ENCODE peak calls at places on chromosomes 6 and 20, in five cellular contexts. K, P, E, T and A are unnamed samples.
A peak's percentile ranks its signal among the peaks of the same experiment; 100 is the strongest.

GRCh38 chr20:44208770-44209169 is 1.8 kb downstream of the OSER1 start:
- DNase-seq in P (peak; percentile 36), T (no peak), E (no peak), K (no peak), A (no peak)

GRCh38 chr20:17867546-17867945 is 101.0 kb downstream of the SNX5 start:
- DNase-seq in P (no peak), E (no peak), K (no peak), T (no peak), A (no peak)

GRCh38 chr6:134363323-134364039 is 45.6 kb upstream of the SGK1 start:
- DNase-seq in E (no peak), K (no peak), P (no peak), T (no peak), A (no peak)

GRCh38 chr6:53417141-53417540 is 68.4 kb upstream of the ELOVL5 start:
- DNase-seq in E (no peak), P (no peak), K (no peak), T (no peak), A (no peak)

GRCh38 chr20:12723811-12724210 is 285.0 kb upstream of the SPTLC3 start:
- DNase-seq in P (no peak), K (no peak), T (no peak), E (no peak), A (no peak)

GRCh38 chr6:157099912-157100593 is 223.3 kb downstream of the TMEM242 start:
- DNase-seq in P (no peak), T (no peak), E (no peak), K (no peak), A (no peak)

GRCh38 chr20:44017211-44017610 is 102.6 kb downstream of the TOX2 start:
- DNase-seq in T (no peak), K (no peak), E (no peak), P (no peak), A (no peak)

GRCh38 chr6:38212579-38212978 is 393.1 kb downstream of the ZFAND3 start:
- DNase-seq in K (no peak), T (no peak), E (no peak), P (peak; percentile 34), A (no peak)

GRCh38 chr20:4233520-4233919 is 218.2 kb upstream of the RNF24 start:
- DNase-seq in T (no peak), P (no peak), E (no peak), K (no peak), A (no peak)

GRCh38 chr6:41917528-41917927 is 3.4 kb downstream of the MED20 start:
- DNase-seq in P (peak; percentile 85), K (no peak), E (no peak), T (no peak), A (no peak)

GRCh38 chr6:111076024-111076680 is 11.2 kb upstream of the SLC16A10 start:
- DNase-seq in P (no peak), K (no peak), T (no peak), E (no peak), A (no peak)

GRCh38 chr20:3710703-3711417 is 1.5 kb downstream of the SIGLEC1 start:
- DNase-seq in E (peak; percentile 68), T (peak; percentile 65), K (peak; percentile 88), P (peak; percentile 30), A (no peak)

GRCh38 chr6:35476004-35476403 is 7.8 kb downstream of the RPL10A start:
- DNase-seq in T (no peak), K (no peak), E (no peak), P (no peak), A (no peak)

GRCh38 chr20:47973519-47974233 is 188.4 kb upstream of the SULF2 start:
- DNase-seq in T (no peak), P (no peak), E (no peak), K (no peak), A (no peak)

GRCh38 chr6:149840345-149841075 is 23.6 kb downstream of the LRP11 start:
- DNase-seq in T (no peak), E (peak; percentile 58), K (peak; percentile 91), P (peak; percentile 88), A (peak; percentile 90)

GRCh38 chr6:5507056-5507722 is 245.9 kb downstream of the FARS2 start:
- DNase-seq in K (no peak), P (no peak), E (no peak), T (no peak), A (no peak)

GRCh38 chr20:19460386-19460785 is 247.9 kb downstream of the SLC24A3 start:
- DNase-seq in K (no peak), E (no peak), P (peak; percentile 67), T (no peak), A (no peak)

GRCh38 chr6:159790947-159791598 is 806 bp downstream of the MRPL18 start:
- DNase-seq in E (no peak), K (no peak), P (no peak), T (peak; percentile 27), A (no peak)

GRCh38 chr6:140271759-140272377 is 897.4 kb upstream of the CITED2 start:
- DNase-seq in K (no peak), T (no peak), E (no peak), P (no peak), A (no peak)

GRCh38 chr20:63700199-63701050 is 4.0 kb downstream of the TNFRSF6B start:
- DNase-seq in K (no peak), P (no peak), E (no peak), T (no peak), A (peak; percentile 62)

GRCh38 chr6:44257007-44257752 is at the start of gene SLC35B2:
- DNase-seq in K (peak; percentile 81), E (peak; percentile 54), T (peak; percentile 74), P (peak; percentile 73), A (no peak)

GRCh38 chr6:2876210-2877056 is 26.7 kb downstream of the SERPINB9 start:
- DNase-seq in K (peak; percentile 83), E (no peak), P (peak; percentile 83), T (no peak), A (no peak)

GRCh38 chr6:37170273-37171140 is 555 bp downstream of the PIM1 start:
- DNase-seq in P (no peak), K (peak; percentile 63), T (peak; percentile 59), E (no peak), A (peak; percentile 84)

GRCh38 chr6:73803562-73804221 is 107.7 kb downstream of the CD109 start:
- DNase-seq in K (peak; percentile 34), P (peak; percentile 97), T (no peak), E (no peak), A (no peak)

GRCh38 chr6:142822882-142823578 is 121.9 kb downstream of the HIVEP2 start:
- DNase-seq in P (peak; percentile 35), T (no peak), K (no peak), E (no peak), A (no peak)

GRCh38 chr6:106574729-106575458 is 54.4 kb downstream of the RTN4IP1 start:
- DNase-seq in T (no peak), P (peak; percentile 85), E (no peak), K (no peak), A (no peak)

GRCh38 chr20:7285918-7286556 is 518.6 kb downstream of the BMP2 start:
- DNase-seq in E (peak; percentile 71), K (peak; percentile 70), P (peak; percentile 81), T (no peak), A (peak; percentile 83)

GRCh38 chr20:32574296-32575226 is 10.6 kb downstream of the NOL4L start:
- DNase-seq in T (no peak), E (no peak), K (no peak), P (peak; percentile 62), A (no peak)